ENCODE peak calls at places on chromosomes 16 and 17, in four cellular contexts. One of them, this sample, is unnamed. For H3K4me1, the result is how much of the 10 kb centered on the place peaks cover.

GRCh38 chr16:4290236-4290830 is 17.5 kb upstream of the TFAP4 start:
- DNase-seq in HCT116: peak
- DNase-seq in sigmoid colon: no peak
- DNase-seq in suprapubic skin: no peak
- DNase-seq in this sample: no peak

GRCh38 chr17:63082273-63082861 is 116.3 kb downstream of the TANC2 start:
- DNase-seq in HCT116: peak
- DNase-seq in sigmoid colon: no peak
- DNase-seq in suprapubic skin: no peak
- DNase-seq in this sample: no peak

GRCh38 chr17:46815474-46816353 is 2.8 kb downstream of the WNT3 start:
- DNase-seq in HCT116: no peak
- DNase-seq in sigmoid colon: no peak
- DNase-seq in suprapubic skin: no peak
- DNase-seq in this sample: no peak

GRCh38 chr16:55411231-55411630 is 67.8 kb upstream of the MMP2 start:
- DNase-seq in HCT116: no peak
- DNase-seq in sigmoid colon: no peak
- DNase-seq in suprapubic skin: no peak
- DNase-seq in this sample: no peak

GRCh38 chr17:7203391-7203790 is 16.2 kb downstream of the DLG4 start:
- DNase-seq in HCT116: no peak
- DNase-seq in sigmoid colon: no peak
- DNase-seq in suprapubic skin: peak
- DNase-seq in this sample: no peak

GRCh38 chr16:52805559-52806168 is 247.0 kb downstream of the CHD9NB start:
- DNase-seq in HCT116: no peak
- DNase-seq in sigmoid colon: no peak
- DNase-seq in suprapubic skin: no peak
- DNase-seq in this sample: no peak

GRCh38 chr17:1865252-1866037 is 35.6 kb downstream of the RPA1 start:
- DNase-seq in HCT116: peak
- DNase-seq in sigmoid colon: no peak
- DNase-seq in suprapubic skin: no peak
- DNase-seq in this sample: peak

GRCh38 chr17:3944485-3945388 is 19.5 kb downstream of the ATP2A3 start:
- DNase-seq in HCT116: peak
- DNase-seq in sigmoid colon: peak
- DNase-seq in suprapubic skin: peak
- DNase-seq in this sample: peak

GRCh38 chr17:58339775-58340622 is 11.4 kb upstream of the TSPOAP1 start:
- DNase-seq in HCT116: no peak
- DNase-seq in sigmoid colon: no peak
- DNase-seq in suprapubic skin: no peak
- DNase-seq in this sample: no peak
- TF ChIP-seq POLR2A in HCT116: no peak
- TF ChIP-seq POLR2A in sigmoid colon: no peak
- TF ChIP-seq POLR2A in suprapubic skin: no peak
- TF ChIP-seq POLR2A in this sample: no peak

GRCh38 chr16:86046901-86047300 is 147.9 kb downstream of the IRF8 start:
- DNase-seq in HCT116: no peak
- DNase-seq in sigmoid colon: peak
- DNase-seq in suprapubic skin: no peak
- DNase-seq in this sample: no peak
- TF ChIP-seq POLR2AphosphoS5 in HCT116: no peak
- TF ChIP-seq POLR2AphosphoS5 in sigmoid colon: no peak
- TF ChIP-seq POLR2AphosphoS5 in suprapubic skin: no peak
- TF ChIP-seq POLR2AphosphoS5 in this sample: no peak

GRCh38 chr17:39772987-39773664 is 35.4 kb downstream of the GRB7 start:
- DNase-seq in HCT116: no peak
- DNase-seq in sigmoid colon: no peak
- DNase-seq in suprapubic skin: no peak
- DNase-seq in this sample: no peak
- H3K4me1 ChIP-seq in HCT116: under half
- H3K4me1 ChIP-seq in sigmoid colon: under half
- H3K4me1 ChIP-seq in suprapubic skin: under half
- H3K4me1 ChIP-seq in this sample: under half

DNA sequence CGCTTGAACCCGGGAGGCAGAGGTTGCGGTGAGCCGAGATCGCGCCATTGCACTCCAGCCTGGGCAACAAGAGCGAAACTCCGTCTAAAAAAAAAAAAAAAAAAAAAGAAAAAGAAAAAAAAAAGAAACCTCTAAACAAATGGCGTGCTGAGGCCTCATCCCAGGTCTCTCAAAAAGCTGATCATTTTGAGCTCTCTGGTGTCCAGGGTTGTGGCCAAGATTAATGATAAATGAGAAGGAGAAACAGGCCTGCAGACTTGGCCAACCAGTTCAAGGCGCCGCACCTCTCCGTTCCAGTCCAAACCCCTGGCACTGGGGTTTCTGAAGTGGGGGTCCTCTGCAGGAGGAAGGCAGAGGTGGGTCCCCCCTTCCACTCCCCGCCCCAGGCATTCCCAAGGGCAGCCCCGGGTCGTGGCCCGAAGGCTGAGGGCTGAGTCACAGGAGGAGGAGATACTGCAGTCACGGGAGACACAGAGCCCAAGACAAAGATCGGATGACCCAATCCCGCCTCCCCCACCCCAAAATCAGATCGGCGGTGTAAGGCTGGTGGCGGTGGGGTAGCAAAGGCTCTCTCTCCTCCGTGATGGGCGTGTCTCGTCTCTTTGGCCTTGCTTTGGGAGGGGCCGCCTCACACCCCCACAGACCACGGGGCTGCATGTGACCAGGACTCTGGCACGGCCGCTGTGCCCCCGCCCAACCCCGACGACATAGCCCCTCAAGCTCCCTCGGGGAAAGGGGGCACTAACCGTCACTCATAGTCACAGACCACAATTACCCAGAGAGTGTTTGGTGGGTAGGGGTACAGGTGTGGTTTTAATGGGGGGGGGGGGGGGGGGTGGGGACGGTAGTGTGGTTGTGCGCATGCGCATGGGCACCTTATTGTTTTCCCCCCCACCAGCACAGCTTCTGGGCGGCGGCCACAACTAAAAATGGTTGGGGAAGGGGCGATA is 1.1 kb downstream of the VAT1 start:
- DNase-seq in HCT116: no peak
- DNase-seq in sigmoid colon: peak
- DNase-seq in suprapubic skin: peak
- DNase-seq in this sample: peak
- TF ChIP-seq POLR2A in HCT116: no peak
- TF ChIP-seq POLR2A in sigmoid colon: no peak
- TF ChIP-seq POLR2A in suprapubic skin: peak
- TF ChIP-seq POLR2A in this sample: peak

GRCh38 chr17:30366536-30366935 is 12.2 kb upstream of the CPD start:
- DNase-seq in HCT116: no peak
- DNase-seq in sigmoid colon: no peak
- DNase-seq in suprapubic skin: no peak
- DNase-seq in this sample: no peak

GRCh38 chr17:30361766-30362279 is 16.9 kb upstream of the CPD start:
- DNase-seq in HCT116: no peak
- DNase-seq in sigmoid colon: no peak
- DNase-seq in suprapubic skin: no peak
- DNase-seq in this sample: no peak

GRCh38 chr17:30360396-30360795 is 18.3 kb upstream of the CPD start:
- DNase-seq in HCT116: no peak
- DNase-seq in sigmoid colon: no peak
- DNase-seq in suprapubic skin: no peak
- DNase-seq in this sample: no peak

GRCh38 chr17:30368896-30369720 is 9.6 kb upstream of the CPD start:
- DNase-seq in HCT116: no peak
- DNase-seq in sigmoid colon: no peak
- DNase-seq in suprapubic skin: no peak
- DNase-seq in this sample: no peak

DNA sequence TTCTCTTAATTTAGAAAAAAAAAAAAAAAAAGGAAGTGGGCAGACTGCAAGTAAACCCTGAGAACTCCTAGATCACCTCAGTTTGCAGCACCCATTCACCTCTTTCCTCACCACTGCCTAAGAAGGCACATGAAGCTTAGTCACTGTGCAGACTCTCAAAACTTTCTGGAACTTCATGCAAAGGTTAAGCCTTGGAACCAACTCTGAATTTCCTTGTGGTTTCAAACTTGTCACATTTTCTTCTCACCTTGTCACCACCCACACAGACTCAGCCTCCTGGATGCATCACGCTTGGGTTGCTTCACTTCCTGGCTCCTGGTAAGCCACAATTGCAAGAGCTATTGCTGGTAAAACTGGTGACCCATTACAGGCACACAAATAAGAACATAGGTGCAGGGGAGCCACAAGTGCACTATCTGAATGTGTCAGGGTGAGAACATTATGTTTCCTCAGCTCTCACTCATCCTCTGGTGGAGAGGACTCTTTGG is 15.0 kb upstream of the CPD start:
- DNase-seq in HCT116: no peak
- DNase-seq in sigmoid colon: no peak
- DNase-seq in suprapubic skin: no peak
- DNase-seq in this sample: no peak
- TF ChIP-seq POLR2AphosphoS5 in HCT116: no peak
- TF ChIP-seq POLR2AphosphoS5 in sigmoid colon: no peak
- TF ChIP-seq POLR2AphosphoS5 in suprapubic skin: no peak
- TF ChIP-seq POLR2AphosphoS5 in this sample: peak

GRCh38 chr17:32258383-32259121 is 7.1 kb upstream of the RHBDL3 start:
- DNase-seq in HCT116: no peak
- DNase-seq in sigmoid colon: no peak
- DNase-seq in suprapubic skin: no peak
- DNase-seq in this sample: no peak

GRCh38 chr17:32256695-32257013 is 9.0 kb upstream of the RHBDL3 start:
- DNase-seq in HCT116: no peak
- DNase-seq in sigmoid colon: no peak
- DNase-seq in suprapubic skin: no peak
- DNase-seq in this sample: no peak

GRCh38 chr17:32253117-32253611 is 12.5 kb upstream of the RHBDL3 start:
- DNase-seq in HCT116: peak
- DNase-seq in sigmoid colon: peak
- DNase-seq in suprapubic skin: peak
- DNase-seq in this sample: peak

GRCh38 chr17:32259596-32259995 is 6.0 kb upstream of the RHBDL3 start:
- DNase-seq in HCT116: no peak
- DNase-seq in sigmoid colon: no peak
- DNase-seq in suprapubic skin: no peak
- DNase-seq in this sample: no peak

DNA sequence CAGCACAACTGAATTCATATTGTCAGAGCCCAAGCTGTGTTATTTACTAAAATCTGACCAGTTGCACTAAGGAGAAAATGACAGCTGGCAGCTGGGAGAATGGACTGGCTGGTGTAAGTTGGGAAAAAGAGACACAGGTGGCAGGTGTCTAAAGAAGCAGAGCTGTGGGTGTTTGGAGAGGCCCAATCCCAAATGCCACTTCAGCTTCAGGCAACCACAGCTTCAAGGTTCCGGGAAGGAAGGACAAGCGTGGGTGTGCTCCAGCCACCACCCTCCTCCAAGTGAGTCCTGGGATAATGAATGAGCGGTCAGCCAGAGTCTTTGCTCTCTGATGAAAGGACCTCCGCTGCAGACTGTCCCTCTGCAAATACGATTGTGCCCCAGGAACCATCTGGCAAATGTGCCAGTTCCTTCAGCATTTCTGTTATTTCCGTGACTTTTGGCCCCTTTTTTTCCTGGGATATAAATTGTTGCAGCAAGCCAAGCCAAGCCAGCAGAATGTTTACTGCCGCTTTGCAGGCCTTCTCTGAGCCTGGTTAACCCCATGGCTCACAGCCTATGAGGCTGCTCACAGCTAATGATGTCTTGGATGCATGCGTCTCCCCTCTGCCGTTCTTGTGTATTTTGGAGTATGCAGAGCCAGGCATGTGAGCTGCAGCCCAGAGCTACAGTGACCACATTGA is 9.5 kb upstream of the RHBDL3 start:
- DNase-seq in HCT116: no peak
- DNase-seq in sigmoid colon: no peak
- DNase-seq in suprapubic skin: no peak
- DNase-seq in this sample: no peak
- H3K4me1 ChIP-seq in HCT116: under half
- H3K4me1 ChIP-seq in sigmoid colon: under half
- H3K4me1 ChIP-seq in suprapubic skin: under half
- H3K4me1 ChIP-seq in this sample: under half

DNA sequence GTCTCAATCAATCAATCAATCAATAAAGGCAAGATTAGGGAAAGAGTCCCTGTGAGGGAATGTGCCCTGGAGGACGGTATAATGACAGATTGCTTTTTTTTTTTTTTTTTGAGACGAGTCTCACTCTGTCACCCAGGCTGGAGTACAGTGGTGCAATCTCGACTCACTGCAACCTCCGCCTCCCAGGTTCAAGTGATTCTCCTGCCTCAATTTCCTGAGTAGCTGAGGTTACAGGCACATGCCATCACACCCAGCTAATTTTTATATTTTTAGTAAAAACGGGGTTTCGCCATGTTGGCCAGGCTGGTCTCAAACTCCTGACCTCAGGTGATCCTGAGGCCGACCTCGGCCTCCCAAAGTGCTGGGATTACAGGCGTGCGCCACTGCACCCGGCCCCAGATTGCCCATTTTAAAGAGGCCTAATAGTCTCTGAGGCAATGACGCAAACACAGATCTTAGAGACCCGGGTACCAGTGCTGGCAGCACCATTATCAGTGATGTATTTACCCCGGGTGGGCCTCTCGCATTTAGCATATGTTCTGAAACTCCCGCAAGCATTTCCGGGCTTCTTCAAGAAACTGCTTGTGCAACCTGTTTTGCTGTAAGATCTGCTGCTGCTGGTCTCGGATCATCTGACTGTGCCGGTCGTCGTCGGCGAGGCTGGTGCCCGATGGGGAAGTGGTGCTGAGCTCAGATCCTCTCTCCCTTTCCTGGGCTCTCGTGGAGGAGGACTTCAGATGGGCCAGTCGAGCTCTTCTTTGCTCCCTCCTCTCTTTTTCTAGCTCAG is 12.7 kb downstream of the CEP295NL start:
- DNase-seq in HCT116: no peak
- DNase-seq in sigmoid colon: peak
- DNase-seq in suprapubic skin: no peak
- DNase-seq in this sample: no peak
- TF ChIP-seq POLR2A in HCT116: no peak
- TF ChIP-seq POLR2A in sigmoid colon: no peak
- TF ChIP-seq POLR2A in suprapubic skin: no peak
- TF ChIP-seq POLR2A in this sample: no peak

GRCh38 chr16:57522960-57523359 is 13.4 kb downstream of the CCDC102A start:
- DNase-seq in HCT116: no peak
- DNase-seq in sigmoid colon: no peak
- DNase-seq in suprapubic skin: no peak
- DNase-seq in this sample: no peak
- TF ChIP-seq POLR2AphosphoS5 in HCT116: no peak
- TF ChIP-seq POLR2AphosphoS5 in sigmoid colon: no peak
- TF ChIP-seq POLR2AphosphoS5 in suprapubic skin: no peak
- TF ChIP-seq POLR2AphosphoS5 in this sample: no peak

DNA sequence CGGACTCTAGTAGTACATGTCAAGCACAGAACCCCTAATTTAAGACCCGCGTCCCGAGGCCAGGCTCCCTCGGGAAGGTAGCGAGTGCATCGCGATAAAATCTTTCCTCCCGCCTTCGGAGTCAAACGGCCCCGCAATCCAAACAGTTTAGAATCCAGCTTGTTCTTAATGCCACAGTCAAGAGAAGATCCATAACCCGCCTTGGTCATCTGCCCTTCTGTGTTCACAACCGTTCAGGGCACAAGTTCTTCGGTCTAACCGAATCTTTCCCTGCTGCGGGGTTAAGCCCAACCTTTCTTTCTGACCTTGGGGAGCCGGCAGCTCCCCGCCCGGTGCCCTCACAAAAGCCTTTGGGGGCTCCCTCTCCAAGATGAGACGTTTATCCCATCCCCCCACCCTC is 30.3 kb downstream of the CPSF4L start:
- DNase-seq in HCT116: no peak
- DNase-seq in sigmoid colon: no peak
- DNase-seq in suprapubic skin: no peak
- DNase-seq in this sample: no peak
- H3K4me1 ChIP-seq in HCT116: under half
- H3K4me1 ChIP-seq in sigmoid colon: half or more
- H3K4me1 ChIP-seq in suprapubic skin: half or more
- H3K4me1 ChIP-seq in this sample: under half

This sample was measured in prostate gland.